ENCODE peak calls at places on chromosomes 11 and 22, in seven cellular contexts. B is neuronal stem cell, M is mesendoderm, F is H9, D is mesenchymal stem cell, E is H1, Q is trophoblast cell. Z is an unnamed sample.
A peak's percentile ranks its signal among the peaks of the same experiment; 100 is the strongest.

GRCh38 chr11:73907191-73907590 is 30.4 kb downstream of the PAAF1 start:
- DNase-seq in B (no peak), M (peak; percentile 64), F (no peak), D (peak; percentile 20), E (no peak), Q (peak; percentile 31), Z (peak; percentile 55)

GRCh38 chr11:86553322-86553721 is 119.1 kb downstream of the ME3 start:
- DNase-seq in B (no peak), M (no peak), F (no peak), D (no peak), E (no peak), Q (no peak), Z (no peak)

GRCh38 chr11:62666259-62666926 is 1.3 kb downstream of the CSKMT start:
- DNase-seq in B (no peak), M (no peak), F (no peak), D (no peak), E (no peak), Q (no peak), Z (no peak)

GRCh38 chr11:61764606-61765260 is 12.3 kb downstream of the MYRF start:
- DNase-seq in B (no peak), M (no peak), F (no peak), D (no peak), E (no peak), Q (no peak), Z (no peak)

GRCh38 chr11:65014146-65014960 is at the start of gene ARL2:
- DNase-seq in B (no peak), M (no peak), F (peak; percentile 42), D (no peak), E (no peak), Q (peak; percentile 15), Z (no peak)

GRCh38 chr11:130431337-130431773 is 2.9 kb upstream of the ADAMTS8 start:
- DNase-seq in B (peak; percentile 83), M (peak; percentile 89), F (peak; percentile 88), D (peak; percentile 74), E (peak; percentile 77), Q (peak; percentile 75), Z (peak; percentile 76)

GRCh38 chr11:32153747-32154146 is 62.9 kb downstream of the RCN1 start:
- DNase-seq in B (no peak), M (no peak), F (no peak), D (no peak), E (no peak), Q (no peak), Z (no peak)

GRCh38 chr11:61756452-61757212 is 4.2 kb downstream of the MYRF start:
- DNase-seq in B (no peak), M (peak; percentile 49), F (no peak), D (peak; percentile 56), E (no peak), Q (no peak), Z (peak; percentile 50)

GRCh38 chr11:31340903-31341572 is 28.5 kb downstream of the DCDC1 start:
- DNase-seq in B (no peak), M (peak; percentile 71), F (peak; percentile 31), D (peak; percentile 22), E (peak; percentile 1), Q (no peak), Z (peak; percentile 41)

GRCh38 chr22:41920271-41920976 is 5.5 kb upstream of the SHISA8 start:
- DNase-seq in B (no peak), M (no peak), F (no peak), D (no peak), E (no peak), Q (no peak), Z (no peak)

GRCh38 chr11:82117339-82117738 is 616.3 kb downstream of the FAM181B start:
- DNase-seq in B (no peak), M (no peak), F (no peak), D (no peak), E (no peak), Q (no peak), Z (no peak)

GRCh38 chr11:128653828-128654231 is 40.0 kb upstream of the FLI1 start:
- DNase-seq in B (no peak), M (peak; percentile 91), F (peak; percentile 83), D (peak; percentile 30), E (no peak), Q (peak; percentile 16), Z (peak; percentile 75)

GRCh38 chr11:16843307-16843706 is 104.9 kb downstream of the C11orf58 start:
- DNase-seq in B (no peak), M (no peak), F (no peak), D (no peak), E (no peak), Q (no peak), Z (no peak)

GRCh38 chr11:2175659-2176058 is 4.0 kb upstream of the TH start:
- DNase-seq in B (no peak), M (no peak), F (no peak), D (no peak), E (no peak), Q (no peak), Z (peak; percentile 52)

GRCh38 chr11:115145316-115145715 is 358.9 kb downstream of the CADM1 start:
- DNase-seq in B (no peak), M (no peak), F (no peak), D (no peak), E (no peak), Q (no peak), Z (no peak)

GRCh38 chr11:96188625-96189006 is 154.4 kb downstream of the MAML2 start:
- DNase-seq in B (no peak), M (no peak), F (no peak), D (peak; percentile 56), E (no peak), Q (no peak), Z (peak; percentile 57)

GRCh38 chr11:62438641-62439040 is 19.8 kb downstream of the SCGB1A1 start:
- DNase-seq in B (no peak), M (no peak), F (no peak), D (no peak), E (no peak), Q (no peak), Z (no peak)

GRCh38 chr11:65822760-65823528 is 10.8 kb upstream of the SNX32 start:
- DNase-seq in B (no peak), M (no peak), F (no peak), D (no peak), E (no peak), Q (no peak), Z (no peak)

GRCh38 chr22:24954114-24954463 is 1.6 kb downstream of the KIAA1671 start:
- DNase-seq in B (no peak), M (peak; percentile 40), F (no peak), D (peak; percentile 47), E (no peak), Q (no peak), Z (no peak)

GRCh38 chr22:21571679-21572078 is 4.2 kb downstream of the UBE2L3 start:
- DNase-seq in B (no peak), M (no peak), F (no peak), D (no peak), E (no peak), Q (no peak), Z (no peak)
- H2BK5ac ChIP-seq in B (no peak overlapping the region), M (no peak overlapping the region), F (no peak overlapping the region), D (no peak overlapping the region), E (no peak overlapping the region), Q (no peak overlapping the region), Z (no peak overlapping the region)

DNA sequence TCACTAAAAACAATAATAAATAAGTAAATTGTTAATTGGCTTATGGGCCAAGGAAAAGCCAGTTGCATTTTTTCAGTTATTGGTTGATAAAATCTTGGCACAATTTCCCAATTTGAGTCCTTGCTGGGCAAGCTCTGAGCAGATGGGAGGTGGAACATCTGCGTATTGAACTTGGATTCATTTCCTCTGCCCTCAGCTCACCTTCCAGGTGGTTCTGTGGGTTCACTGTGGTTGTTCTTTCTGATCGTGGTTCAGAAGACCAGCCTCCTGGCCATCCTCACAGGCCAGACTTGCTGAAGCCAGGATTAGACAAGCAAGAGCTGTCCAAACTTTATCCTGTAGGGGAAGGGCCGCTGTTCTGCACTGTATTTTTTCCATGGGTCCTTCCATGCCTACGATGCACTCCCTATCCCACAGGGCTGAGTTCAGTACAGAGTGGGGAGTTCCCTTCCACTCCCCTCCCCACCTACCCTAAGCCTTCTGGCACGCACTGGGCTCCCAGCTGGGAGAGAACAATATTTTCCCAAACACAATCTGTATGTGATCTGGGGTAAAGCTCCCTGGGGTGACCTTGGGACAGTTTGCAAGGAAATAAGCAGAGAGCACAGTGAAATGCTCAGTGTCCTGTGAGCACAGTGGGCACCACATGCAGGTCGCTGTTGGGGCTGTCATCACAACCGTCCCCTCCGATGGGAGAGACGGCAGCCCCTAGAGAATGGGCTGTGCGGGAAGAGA is 43.5 kb upstream of the TP53I11 start:
- DNase-seq in B (no peak), M (no peak), F (peak; percentile 11), D (no peak), E (no peak), Q (no peak), Z (no peak)
- H2BK5ac ChIP-seq in B (no peak overlapping the region), M (no peak overlapping the region), F (no peak overlapping the region), D (no peak overlapping the region), E (no peak overlapping the region), Q (no peak overlapping the region), Z (no peak overlapping the region)

GRCh38 chr11:68891356-68891948 is 12.2 kb downstream of the MRPL21 start:
- DNase-seq in B (no peak), M (no peak), F (no peak), D (no peak), E (no peak), Q (no peak), Z (no peak)

GRCh38 chr11:68893282-68893681 is 10.3 kb downstream of the MRPL21 start:
- DNase-seq in B (no peak), M (no peak), F (no peak), D (no peak), E (no peak), Q (peak; percentile 61), Z (no peak)

GRCh38 chr11:68892576-68892975 is 11.1 kb downstream of the MRPL21 start:
- DNase-seq in B (no peak), M (no peak), F (no peak), D (no peak), E (no peak), Q (no peak), Z (no peak)

GRCh38 chr11:68889948-68890446 is 13.6 kb downstream of the MRPL21 start:
- DNase-seq in B (no peak), M (peak; percentile 80), F (peak; percentile 76), D (peak; percentile 20), E (peak; percentile 57), Q (no peak), Z (peak; percentile 70)

DNA sequence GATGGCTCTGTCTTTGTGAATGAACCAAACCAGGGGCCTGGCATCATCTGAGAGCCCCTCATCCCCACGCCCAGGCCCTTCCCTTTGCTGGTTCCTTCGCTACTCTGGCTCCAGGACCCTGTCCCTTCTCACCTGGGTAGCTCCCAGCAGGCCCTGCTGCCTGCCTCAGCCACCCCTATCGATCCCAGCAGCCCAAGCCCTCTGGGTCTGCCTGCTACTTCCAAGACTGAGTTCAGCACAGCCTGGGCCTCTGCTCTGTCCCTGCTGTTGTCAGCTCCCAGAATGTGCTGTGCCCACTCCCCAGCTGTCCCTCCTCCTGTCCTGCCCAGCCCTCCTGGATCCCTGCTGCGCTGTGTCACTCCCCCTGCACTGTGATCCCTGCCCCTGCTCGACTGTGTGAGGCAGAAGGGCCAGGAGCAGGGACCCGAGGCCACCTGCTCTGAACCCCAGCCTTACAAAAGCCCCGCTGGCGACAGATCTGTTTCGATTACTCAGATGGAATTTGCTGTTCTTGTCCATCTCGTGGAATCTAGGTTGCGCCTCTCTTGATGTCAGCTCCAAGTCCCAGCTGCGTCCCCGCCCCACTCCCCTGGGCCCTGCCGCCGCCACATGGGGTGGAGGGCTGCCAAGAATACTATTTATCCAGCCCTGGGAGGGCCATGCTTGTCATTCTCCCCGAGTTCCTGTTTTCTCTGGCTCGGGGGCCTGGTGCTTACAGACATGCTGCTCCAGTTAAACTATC is 13.0 kb downstream of the MRPL21 start:
- DNase-seq in B (no peak), M (no peak), F (no peak), D (no peak), E (no peak), Q (no peak), Z (peak; percentile 64)
- H2BK5ac ChIP-seq in B (peak overlapping the region; percentile 70), M (no peak overlapping the region), F (no peak overlapping the region), D (no peak overlapping the region), E (no peak overlapping the region), Q (no peak overlapping the region), Z (no peak overlapping the region)

GRCh38 chr11:75387742-75388294 is 11.5 kb upstream of the RPS3 start:
- DNase-seq in B (no peak), M (no peak), F (no peak), D (no peak), E (no peak), Q (no peak), Z (no peak)
- H2BK5ac ChIP-seq in B (no peak overlapping the region), M (peak overlapping the region; percentile 86), F (no peak overlapping the region), D (no peak overlapping the region), E (no peak overlapping the region), Q (peak overlapping the region; percentile 45), Z (no peak overlapping the region)